ENCODE peak calls at places on chromosomes 11 and 22, in ten cellular contexts. I is AG10803, O is K562, M is endothelial cell, J is ovary, P is HFF-Myc, Q is endodermal cell, D is sigmoid colon, X is stomach, L is SK-N-SH. Y is an unnamed sample.

GRCh38 chr11:134879341-134879740 is 467.3 kb upstream of the B3GAT1 start:
- DNase-seq in I (no peak), O (no peak), M (no peak), J (no peak), P (no peak), Q (no peak), D (no peak), X (no peak), L (no peak), Y (no peak)

GRCh38 chr11:3857628-3858027 is 2.2 kb downstream of the STIM1 start:
- DNase-seq in I (no peak), O (no peak), M (no peak), J (no peak), P (no peak), Q (no peak), D (no peak), X (no peak), L (no peak), Y (no peak)

GRCh38 chr11:10798330-10798980 is 10.3 kb downstream of the EIF4G2 start:
- DNase-seq in I (no peak), O (no peak), M (no peak), J (no peak), P (no peak), Q (no peak), D (no peak), X (no peak), L (no peak), Y (no peak)

GRCh38 chr11:80086496-80087055 is 645.7 kb upstream of the TENM4 start:
- DNase-seq in I (no peak), O (no peak), M (no peak), J (no peak), P (no peak), Q (no peak), D (no peak), X (no peak), L (no peak), Y (no peak)

GRCh38 chr22:38911434-38911833 is 39.4 kb upstream of the CBX6 start:
- DNase-seq in I (no peak), O (no peak), M (no peak), J (no peak), P (no peak), Q (no peak), D (no peak), X (no peak), L (no peak), Y (no peak)

GRCh38 chr22:50471197-50471847 is 3.5 kb downstream of the SBF1 start:
- DNase-seq in I (no peak), O (no peak), M (no peak), J (no peak), P (no peak), Q (no peak), D (no peak), X (no peak), L (no peak), Y (no peak)

GRCh38 chr11:131924446-131925240 is 554.2 kb downstream of the NTM start:
- DNase-seq in I (peak; percentile 53), O (no peak), M (no peak), J (no peak), P (peak; percentile 52), Q (no peak), D (no peak), X (no peak), L (no peak), Y (no peak)

GRCh38 chr11:6219359-6219758 is 14.0 kb downstream of the C11orf42 start:
- DNase-seq in I (peak; percentile 94), O (no peak), M (peak; percentile 15), J (no peak), P (peak; percentile 65), Q (no peak), D (no peak), X (no peak), L (no peak), Y (no peak)

GRCh38 chr11:131691558-131692041 is 321.2 kb downstream of the NTM start:
- DNase-seq in I (peak; percentile 13), O (peak; percentile 31), M (peak; percentile 83), J (no peak), P (no peak), Q (peak; percentile 88), D (no peak), X (no peak), L (peak; percentile 94), Y (no peak)

GRCh38 chr11:18468962-18469361 is 13.3 kb downstream of the LDHAL6A start:
- DNase-seq in I (no peak), O (no peak), M (no peak), J (no peak), P (no peak), Q (no peak), D (no peak), X (no peak), L (no peak), Y (no peak)

GRCh38 chr11:124938206-124938765 is 2.4 kb upstream of the HEPACAM start:
- DNase-seq in I (peak; percentile 48), O (no peak), M (no peak), J (no peak), P (no peak), Q (no peak), D (no peak), X (no peak), L (no peak), Y (no peak)

GRCh38 chr11:45751430-45751829 is 53.5 kb upstream of the SLC35C1 start:
- DNase-seq in I (no peak), O (peak; percentile 21), M (no peak), J (peak; percentile 36), P (no peak), Q (no peak), D (no peak), X (no peak), L (no peak), Y (no peak)

GRCh38 chr11:74678041-74678440 is 53.2 kb downstream of the CHRDL2 start:
- DNase-seq in I (no peak), O (no peak), M (no peak), J (peak; percentile 7), P (no peak), Q (peak; percentile 31), D (no peak), X (peak; percentile 5), L (no peak), Y (no peak)

GRCh38 chr22:27206001-27206746 is 548.8 kb downstream of the MIAT start:
- DNase-seq in I (peak; percentile 49), O (no peak), M (no peak), J (peak; percentile 3), P (no peak), Q (no peak), D (no peak), X (no peak), L (no peak), Y (no peak)

GRCh38 chr11:125951731-125952130 is 5.9 kb downstream of the VSIG10L2 start:
- DNase-seq in I (no peak), O (no peak), M (no peak), J (peak; percentile 60), P (no peak), Q (peak; percentile 62), D (no peak), X (no peak), L (peak; percentile 78), Y (no peak)

GRCh38 chr11:130561441-130561881 is 113.0 kb downstream of the ADAMTS15 start:
- DNase-seq in I (peak; percentile 36), O (no peak), M (no peak), J (no peak), P (no peak), Q (no peak), D (no peak), X (no peak), L (no peak), Y (no peak)

GRCh38 chr11:116499396-116500001 is 273.3 kb downstream of the BUD13 start:
- DNase-seq in I (peak; percentile 45), O (peak; percentile 84), M (peak; percentile 95), J (peak; percentile 40), P (peak; percentile 2), Q (peak; percentile 98), D (peak; percentile 91), X (peak; percentile 76), L (peak; percentile 67), Y (no peak)
- TF ChIP-seq CTCF in I (peak; percentile 48), O (peak; percentile 76), M (peak; percentile 93), J (no peak), P (peak; percentile 63), Q (peak; percentile 94), D (peak; percentile 69), X (peak; percentile 47), L (peak; percentile 70), Y (no peak)

DNA sequence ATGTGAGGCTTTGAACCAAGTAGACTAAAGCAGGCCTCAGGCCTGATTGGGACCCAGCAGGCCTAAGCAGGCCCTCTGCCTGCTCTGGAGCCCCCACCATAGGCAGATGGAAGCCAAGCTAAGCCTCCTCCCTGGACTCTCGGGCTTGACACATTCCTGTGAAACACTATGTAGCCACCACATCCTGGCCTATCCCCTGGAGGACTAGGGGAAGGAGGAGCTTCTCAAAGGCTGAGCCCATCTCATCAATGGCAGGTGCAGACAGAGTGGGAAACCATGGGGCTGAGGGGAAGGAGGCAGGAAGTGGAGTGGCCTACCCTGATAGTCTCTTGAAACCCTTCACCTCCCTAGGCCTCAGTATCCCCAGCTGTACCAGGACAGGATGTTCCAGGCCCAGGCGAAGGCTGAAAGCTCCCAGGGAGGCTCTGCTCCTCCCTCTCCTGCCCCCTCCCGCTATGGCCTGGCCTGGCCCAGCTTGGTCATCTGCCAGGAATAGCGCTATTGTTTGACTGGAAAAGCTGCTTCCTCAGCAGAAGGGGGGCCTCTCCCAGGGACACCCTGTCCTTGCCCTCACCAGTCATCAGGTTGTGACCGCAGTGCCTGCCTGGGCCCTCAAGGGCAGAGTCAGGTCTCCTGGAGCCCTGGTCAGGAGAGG is 1.5 kb upstream of the CASTOR1 start:
- DNase-seq in I (peak; percentile 75), O (no peak), M (peak; percentile 52), J (peak; percentile 84), P (no peak), Q (peak; percentile 73), D (peak; percentile 97), X (peak; percentile 91), L (peak; percentile 67), Y (no peak)
- TF ChIP-seq CTCF in I (no peak), O (no peak), M (no peak), J (no peak), P (no peak), Q (no peak), D (no peak), X (no peak), L (no peak), Y (no peak)

DNA sequence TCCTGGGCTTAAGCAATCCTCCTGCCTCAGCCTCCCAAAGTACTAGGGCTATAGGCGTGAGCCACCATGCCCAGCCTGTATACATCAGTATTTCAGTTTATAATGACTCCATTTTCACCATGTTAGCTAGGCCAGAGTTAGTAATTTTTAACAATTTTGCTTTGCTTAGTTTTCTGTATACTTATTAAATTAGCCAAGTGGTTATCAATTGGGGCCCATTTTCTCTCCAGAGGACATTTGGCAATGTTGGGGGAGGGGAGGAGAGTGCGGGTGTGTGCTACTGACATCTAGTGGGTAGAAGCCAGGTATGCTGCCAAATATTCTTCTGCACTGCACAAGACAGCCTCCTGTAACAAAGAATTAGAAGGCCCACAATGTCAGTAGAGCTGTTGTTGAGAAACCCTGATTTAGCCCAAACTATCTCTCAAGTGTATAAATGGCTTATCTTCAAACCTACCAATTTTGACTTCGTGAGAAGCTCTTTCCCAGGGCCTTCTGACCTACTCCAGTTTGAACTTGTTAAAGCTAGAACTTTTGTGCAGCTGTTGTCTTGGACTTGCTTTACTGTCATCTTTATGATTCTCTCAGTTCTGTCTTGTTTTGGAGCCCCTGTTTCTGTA is 7.5 kb downstream of the USP47 start:
- DNase-seq in I (peak; percentile 68), O (peak; percentile 86), M (peak; percentile 59), J (no peak), P (no peak), Q (peak; percentile 80), D (no peak), X (peak; percentile 63), L (peak; percentile 52), Y (no peak)
- TF ChIP-seq CTCF in I (peak; percentile 66), O (peak; percentile 83), M (peak; percentile 55), J (no peak), P (peak; percentile 73), Q (peak; percentile 81), D (peak; percentile 31), X (peak; percentile 41), L (peak; percentile 61), Y (no peak)

GRCh38 chr11:65931773-65932557 is 12.7 kb downstream of the DRAP1 start:
- DNase-seq in I (no peak), O (no peak), M (no peak), J (no peak), P (no peak), Q (no peak), D (no peak), X (no peak), L (no peak), Y (no peak)
- TF ChIP-seq CTCF in I (no peak), O (no peak), M (no peak), J (no peak), P (no peak), Q (no peak), D (no peak), X (no peak), L (no peak), Y (no peak)

Y was measured in activated B cell treated with CpG ODN at 0.5 μM for 24 hours.